ENCODE peak calls at places on chromosomes 1 and 21, in four cellular contexts. One of them, this sample, is unnamed.
A peak's percentile ranks its signal among the peaks of the same experiment; 100 is the strongest.

GRCh38 chr1:210201671-210202070 is 30.9 kb upstream of the SERTAD4 start:
- DNase-seq in body of pancreas: no peak
- DNase-seq in ovary: no peak
- DNase-seq in heart left ventricle: no peak
- DNase-seq in this sample: no peak

GRCh38 chr1:36824390-36824861 is 209.9 kb downstream of the GRIK3 start:
- DNase-seq in heart left ventricle: no peak
- DNase-seq in body of pancreas: no peak
- DNase-seq in ovary: no peak
- DNase-seq in this sample: no peak

GRCh38 chr1:36838866-36839265 is 195.4 kb downstream of the GRIK3 start:
- DNase-seq in ovary: no peak
- DNase-seq in body of pancreas: no peak
- DNase-seq in heart left ventricle: peak; percentile 25
- DNase-seq in this sample: no peak

GRCh38 chr1:166840309-166841302 is 1.3 kb downstream of the POGK start:
- DNase-seq in heart left ventricle: no peak
- DNase-seq in body of pancreas: peak; percentile 58
- DNase-seq in ovary: no peak
- DNase-seq in this sample: no peak

GRCh38 chr1:70966018-70966638 is 81.5 kb downstream of the PTGER3 start:
- DNase-seq in ovary: no peak
- DNase-seq in body of pancreas: no peak
- DNase-seq in heart left ventricle: no peak
- DNase-seq in this sample: no peak

GRCh38 chr1:208252126-208252853 is 8.1 kb upstream of the PLXNA2 start:
- DNase-seq in heart left ventricle: no peak
- DNase-seq in ovary: peak; percentile 80
- DNase-seq in body of pancreas: no peak
- DNase-seq in this sample: peak; percentile 58

GRCh38 chr1:53621144-53621543 is 117.8 kb downstream of the GLIS1 start:
- DNase-seq in heart left ventricle: peak; percentile 25
- DNase-seq in ovary: no peak
- DNase-seq in body of pancreas: no peak
- DNase-seq in this sample: no peak

GRCh38 chr1:17498214-17498613 is 41.3 kb upstream of the ARHGEF10L start:
- DNase-seq in ovary: no peak
- DNase-seq in body of pancreas: no peak
- DNase-seq in heart left ventricle: no peak
- DNase-seq in this sample: no peak

GRCh38 chr1:23140940-23141596 is 27.6 kb downstream of the LUZP1 start:
- DNase-seq in heart left ventricle: no peak
- DNase-seq in body of pancreas: no peak
- DNase-seq in ovary: no peak
- DNase-seq in this sample: no peak

GRCh38 chr1:160675641-160676410 is 29.0 kb upstream of the SLAMF1 start:
- DNase-seq in body of pancreas: peak; percentile 75
- DNase-seq in heart left ventricle: peak; percentile 83
- DNase-seq in ovary: peak; percentile 78
- DNase-seq in this sample: peak; percentile 33

GRCh38 chr1:154741327-154741726 is 128.8 kb downstream of the KCNN3 start:
- DNase-seq in body of pancreas: no peak
- DNase-seq in heart left ventricle: no peak
- DNase-seq in ovary: no peak
- DNase-seq in this sample: no peak

GRCh38 chr1:154742586-154742985 is 127.5 kb downstream of the KCNN3 start:
- DNase-seq in body of pancreas: no peak
- DNase-seq in heart left ventricle: no peak
- DNase-seq in ovary: no peak
- DNase-seq in this sample: no peak

GRCh38 chr1:154739654-154740053 is 130.4 kb downstream of the KCNN3 start:
- DNase-seq in ovary: no peak
- DNase-seq in heart left ventricle: no peak
- DNase-seq in body of pancreas: no peak
- DNase-seq in this sample: no peak

GRCh38 chr1:154743536-154744036 is 126.5 kb downstream of the KCNN3 start:
- DNase-seq in heart left ventricle: no peak
- DNase-seq in body of pancreas: no peak
- DNase-seq in ovary: no peak
- DNase-seq in this sample: no peak

GRCh38 chr1:154741747-154742495 is 128.2 kb downstream of the KCNN3 start:
- DNase-seq in body of pancreas: no peak
- DNase-seq in heart left ventricle: no peak
- DNase-seq in ovary: no peak
- DNase-seq in this sample: no peak
- TF ChIP-seq CTCF in body of pancreas: no peak
- TF ChIP-seq CTCF in heart left ventricle: no peak
- TF ChIP-seq CTCF in ovary: no peak
- TF ChIP-seq CTCF in this sample: no peak

GRCh38 chr1:232600430-232601258 is 29.3 kb downstream of the SIPA1L2 start:
- DNase-seq in heart left ventricle: no peak
- DNase-seq in ovary: no peak
- DNase-seq in body of pancreas: no peak
- DNase-seq in this sample: no peak
- H3K4me1 ChIP-seq in heart left ventricle: peaks cover 52% of the 10 kb centered on the region
- H3K4me1 ChIP-seq in ovary: peaks cover 9% of the 10 kb centered on the region
- H3K4me1 ChIP-seq in body of pancreas: peaks cover 5% of the 10 kb centered on the region
- H3K4me1 ChIP-seq in this sample: no peaks in the 10 kb centered on the region

GRCh38 chr21:31251686-31252085 is 92.4 kb downstream of the TIAM1 start:
- DNase-seq in ovary: no peak
- DNase-seq in body of pancreas: no peak
- DNase-seq in heart left ventricle: no peak
- DNase-seq in this sample: no peak

GRCh38 chr21:31252611-31253010 is 91.5 kb downstream of the TIAM1 start:
- DNase-seq in body of pancreas: no peak
- DNase-seq in heart left ventricle: no peak
- DNase-seq in ovary: no peak
- DNase-seq in this sample: no peak

GRCh38 chr21:31253684-31254083 is 90.4 kb downstream of the TIAM1 start:
- DNase-seq in body of pancreas: no peak
- DNase-seq in heart left ventricle: no peak
- DNase-seq in ovary: no peak
- DNase-seq in this sample: no peak

GRCh38 chr21:31254131-31254530 is 89.9 kb downstream of the TIAM1 start:
- DNase-seq in body of pancreas: no peak
- DNase-seq in ovary: no peak
- DNase-seq in heart left ventricle: no peak
- DNase-seq in this sample: no peak

DNA sequence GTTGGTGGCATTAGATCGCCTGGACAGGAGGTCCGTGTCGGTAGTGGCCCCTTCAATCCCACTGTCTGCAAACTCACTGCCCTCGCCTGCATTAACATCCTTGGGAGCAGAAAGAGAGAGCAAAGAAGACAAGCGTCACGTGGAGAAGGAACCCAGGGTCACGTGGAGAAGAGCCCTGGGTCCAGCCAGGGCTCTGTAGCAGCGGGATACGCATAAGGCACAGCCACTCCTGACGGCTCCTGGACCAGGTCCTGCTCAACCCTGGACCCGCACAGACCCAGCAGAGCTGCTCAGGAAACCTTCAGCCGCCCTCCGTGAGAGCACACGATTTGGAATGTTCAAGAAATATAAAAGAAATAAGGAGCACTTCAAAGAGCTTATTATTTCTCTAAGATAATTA is 92.0 kb downstream of the TIAM1 start:
- DNase-seq in body of pancreas: no peak
- DNase-seq in heart left ventricle: no peak
- DNase-seq in ovary: no peak
- DNase-seq in this sample: no peak
- TF ChIP-seq POLR2A in body of pancreas: no peak
- TF ChIP-seq POLR2A in heart left ventricle: no peak
- TF ChIP-seq POLR2A in ovary: no peak
- TF ChIP-seq POLR2A in this sample: no peak

GRCh38 chr1:204714861-204715511 is 29.4 kb upstream of the LRRN2 start:
- DNase-seq in ovary: no peak
- DNase-seq in heart left ventricle: no peak
- DNase-seq in body of pancreas: no peak
- DNase-seq in this sample: no peak
- TF ChIP-seq CTCF in ovary: no peak
- TF ChIP-seq CTCF in heart left ventricle: no peak
- TF ChIP-seq CTCF in body of pancreas: no peak
- TF ChIP-seq CTCF in this sample: no peak

GRCh38 chr1:43534256-43534655 is 3.6 kb downstream of the PTPRF start:
- DNase-seq in heart left ventricle: no peak
- DNase-seq in body of pancreas: no peak
- DNase-seq in ovary: no peak
- DNase-seq in this sample: no peak

GRCh38 chr1:43537423-43538142 is 6.9 kb downstream of the PTPRF start:
- DNase-seq in heart left ventricle: peak; percentile 38
- DNase-seq in ovary: no peak
- DNase-seq in body of pancreas: peak; percentile 95
- DNase-seq in this sample: no peak

GRCh38 chr1:43538143-43538487 is 7.4 kb downstream of the PTPRF start:
- DNase-seq in body of pancreas: peak; percentile 9
- DNase-seq in heart left ventricle: peak; percentile 3
- DNase-seq in ovary: no peak
- DNase-seq in this sample: no peak

GRCh38 chr1:43536864-43537358 is 6.2 kb downstream of the PTPRF start:
- DNase-seq in body of pancreas: no peak
- DNase-seq in ovary: no peak
- DNase-seq in heart left ventricle: peak; percentile 2
- DNase-seq in this sample: no peak

GRCh38 chr1:43536196-43536863 is 5.6 kb downstream of the PTPRF start:
- DNase-seq in heart left ventricle: no peak
- DNase-seq in body of pancreas: peak; percentile 81
- DNase-seq in ovary: no peak
- DNase-seq in this sample: no peak
- H3K4me1 ChIP-seq in heart left ventricle: peaks cover 6% of the 10 kb centered on the region
- H3K4me1 ChIP-seq in body of pancreas: peaks cover 84% of the 10 kb centered on the region
- H3K4me1 ChIP-seq in ovary: peaks cover 11% of the 10 kb centered on the region
- H3K4me1 ChIP-seq in this sample: peaks cover 15% of the 10 kb centered on the region

DNA sequence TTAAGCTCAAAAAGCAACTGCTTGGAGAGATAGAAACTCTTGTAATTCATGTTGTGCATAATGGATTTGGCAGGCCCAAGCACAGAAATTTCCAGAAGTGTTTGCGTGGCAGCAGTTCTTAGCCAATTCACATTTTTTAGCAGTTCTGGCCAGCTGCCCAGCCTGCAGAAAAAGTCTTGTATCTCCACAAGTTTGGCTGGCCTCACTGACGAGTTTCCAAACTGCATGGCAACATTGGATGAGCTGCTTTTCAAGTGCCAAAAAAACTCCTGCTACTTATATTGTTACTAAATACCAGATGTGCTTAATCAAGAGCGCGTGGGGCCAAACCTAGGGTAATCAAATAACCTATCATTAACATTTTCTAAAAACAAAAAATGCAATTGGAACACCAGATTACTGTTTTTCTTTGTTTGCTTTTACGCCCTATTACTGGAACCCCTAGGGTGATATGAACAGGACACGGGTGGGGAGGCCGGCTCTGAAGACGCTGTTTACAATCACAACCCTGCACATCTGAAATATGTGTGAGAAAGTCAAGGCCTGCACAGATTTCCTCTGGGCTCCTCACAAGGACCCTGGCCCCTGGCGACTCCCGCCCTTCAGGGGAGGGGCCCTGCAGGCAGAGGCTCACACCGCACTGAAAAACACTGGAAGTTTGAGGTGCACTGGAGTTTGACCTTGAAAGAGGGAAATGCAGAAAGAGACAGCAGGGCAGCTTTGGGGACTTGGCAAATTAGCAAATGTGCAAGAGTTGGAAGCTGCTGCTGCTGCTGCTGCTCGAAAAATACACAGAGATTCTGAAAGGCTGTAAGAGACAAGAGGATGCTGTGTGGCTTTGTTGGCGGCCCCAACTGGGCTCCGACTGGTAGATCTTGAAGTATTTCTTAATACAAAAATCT is 55.2 kb upstream of the TARBP1 start:
- DNase-seq in ovary: peak; percentile 98
- DNase-seq in heart left ventricle: peak; percentile 93
- DNase-seq in body of pancreas: peak; percentile 88
- DNase-seq in this sample: peak; percentile 97
- TF ChIP-seq POLR2A in ovary: no peak
- TF ChIP-seq POLR2A in heart left ventricle: no peak
- TF ChIP-seq POLR2A in body of pancreas: no peak
- TF ChIP-seq POLR2A in this sample: no peak